ENCODE peak calls at places on chromosome 13, in five cellular contexts. W is nephron progenitor cell, Z is neural crest cell, E is OCI-LY7, D is GM10248. B is an unnamed sample.

GRCh38 chr13:34416833-34417425 is 525.1 kb upstream of the NBEA start:
- DNase-seq in Z (no peak), W (no peak), D (no peak), E (no peak), B (no peak)

GRCh38 chr13:94345374-94346195 is 133.9 kb downstream of the DCT start:
- DNase-seq in E (peak), D (no peak), W (no peak), Z (no peak), B (no peak)

GRCh38 chr13:95354680-95355487 is 53.6 kb upstream of the ABCC4 start:
- DNase-seq in E (no peak), D (no peak), Z (no peak), W (no peak), B (no peak)

GRCh38 chr13:78160793-78161192 is 242.2 kb upstream of the EDNRB start:
- DNase-seq in Z (no peak), W (no peak), D (peak), E (no peak), B (no peak)

GRCh38 chr13:72246396-72246795 is 379.4 kb upstream of the DACH1 start:
- DNase-seq in E (no peak), W (no peak), Z (no peak), D (no peak), B (no peak)

GRCh38 chr13:49641810-49642291 is 13.5 kb downstream of the ARL11 start:
- DNase-seq in W (no peak), E (no peak), D (no peak), Z (no peak), B (no peak)

GRCh38 chr13:99003851-99004471 is 26.1 kb upstream of the DOCK9 start:
- DNase-seq in D (no peak), Z (no peak), E (no peak), W (no peak), B (no peak)

GRCh38 chr13:104553156-104553555 is 1486.9 kb upstream of the SLC10A2 start:
- DNase-seq in D (no peak), W (no peak), Z (no peak), E (no peak), B (no peak)

GRCh38 chr13:27704681-27705080 is 83.0 kb downstream of the POLR1D start:
- DNase-seq in Z (no peak), W (no peak), E (no peak), D (no peak), B (no peak)

GRCh38 chr13:66180806-66181205 is 1049.3 kb downstream of the PCDH9 start:
- DNase-seq in E (no peak), D (no peak), Z (no peak), W (no peak), B (no peak)

GRCh38 chr13:30572859-30573275 is 44.9 kb upstream of the USPL1 start:
- DNase-seq in Z (no peak), E (peak), W (no peak), D (peak), B (no peak)
- TF ChIP-seq CTCF in Z (no peak), E (peak), W (no peak), D (peak), B (no peak)

GRCh38 chr13:46953331-46953730 is 56.5 kb upstream of the HTR2A start:
- DNase-seq in E (no peak), Z (no peak), W (no peak), D (no peak), B (no peak)
- TF ChIP-seq CTCF in E (no peak), Z (no peak), W (no peak), D (no peak), B (no peak)

GRCh38 chr13:85261757-85262346 is 537.4 kb downstream of the SLITRK6 start:
- DNase-seq in D (no peak), Z (no peak), E (peak), W (no peak), B (no peak)
- TF ChIP-seq CTCF in D (no peak), Z (peak), E (peak), W (peak), B (peak)

GRCh38 chr13:55069746-55070145 is 2041.1 kb downstream of the OLFM4 start:
- DNase-seq in D (no peak), E (no peak), W (no peak), Z (no peak), B (no peak)

DNA sequence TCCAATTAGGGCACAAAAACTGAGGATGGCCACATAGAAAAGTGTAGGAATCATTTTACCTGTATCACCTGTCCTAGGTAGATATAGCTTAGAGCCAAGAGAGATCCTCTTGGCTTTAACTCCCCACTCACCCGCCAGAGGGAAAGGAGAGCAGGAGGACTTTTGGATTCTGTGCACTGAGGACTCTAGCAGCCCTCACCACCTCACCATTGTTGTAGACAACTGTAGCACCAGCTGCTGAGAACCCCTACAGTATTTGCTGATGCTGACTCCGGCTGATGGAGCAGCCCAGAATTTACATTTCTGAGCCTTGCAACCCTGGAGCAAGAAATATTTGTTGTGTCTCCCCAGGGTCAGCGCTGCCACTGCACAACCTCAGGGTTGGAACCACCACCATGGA is 2044.4 kb downstream of the OLFM4 start:
- DNase-seq in D (no peak), W (no peak), E (no peak), Z (no peak), B (no peak)
- TF ChIP-seq CTCF in D (no peak), W (no peak), E (no peak), Z (no peak), B (no peak)

GRCh38 chr13:108218044-108218974 is at the start of gene ABHD13:
- DNase-seq in D (peak), W (peak), E (peak), Z (peak), B (peak)
- TF ChIP-seq CTCF in D (no peak), W (no peak), E (no peak), Z (peak), B (no peak)

GRCh38 chr13:91813255-91813654 is 414.8 kb downstream of the GPC5 start:
- DNase-seq in E (no peak), Z (no peak), W (no peak), D (no peak), B (no peak)

GRCh38 chr13:91817250-91817649 is 418.8 kb downstream of the GPC5 start:
- DNase-seq in D (no peak), W (no peak), Z (no peak), E (no peak), B (no peak)
- TF ChIP-seq CTCF in D (peak), W (no peak), Z (peak), E (no peak), B (no peak)

DNA sequence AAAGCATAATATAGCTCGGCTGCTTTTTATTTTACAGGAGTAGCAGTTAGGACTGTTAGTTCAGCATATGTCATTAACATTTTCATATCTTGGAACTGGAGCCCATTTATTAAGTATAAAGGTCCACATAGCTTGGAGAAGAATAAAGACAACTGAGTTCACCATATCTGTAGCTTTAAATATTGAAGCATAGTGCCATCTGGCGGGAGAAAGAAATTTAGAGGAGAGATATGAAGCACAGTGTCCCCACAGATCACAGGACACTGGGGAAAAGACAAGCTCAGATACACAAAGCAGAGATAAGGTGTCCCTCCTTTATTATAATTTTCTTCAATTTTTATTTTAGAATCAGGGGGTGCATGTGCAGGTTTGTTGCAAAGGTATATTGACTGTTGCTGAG is 104.7 kb upstream of the FREM2 start:
- DNase-seq in E (peak), W (peak), D (peak), Z (peak), B (no peak)
- TF ChIP-seq CTCF in E (peak), W (peak), D (peak), Z (peak), B (peak)

B was measured in glutamatergic neuron.